ENCODE peak calls at places on chromosomes 5 and 9, in five cellular contexts. Z, O, R, L and P are unnamed samples.

GRCh38 chr9:1125741-1126140 is 75.6 kb downstream of the DMRT2 start:
- DNase-seq in L (peak; percentile 10), Z (no peak), R (peak; percentile 54), O (no peak), P (no peak)

GRCh38 chr5:74935752-74936091 is 69.5 kb upstream of the FAM169A start:
- DNase-seq in L (no peak), O (no peak), R (no peak), Z (no peak), P (no peak)

GRCh38 chr9:37976714-37977477 is 73.0 kb upstream of the SLC25A51 start:
- DNase-seq in L (peak; percentile 97), Z (no peak), O (no peak), R (peak; percentile 62), P (no peak)

GRCh38 chr5:150734579-150735384 is 24.0 kb downstream of the DCTN4 start:
- DNase-seq in O (peak; percentile 57), L (no peak), Z (peak; percentile 36), R (no peak), P (no peak)

GRCh38 chr5:159616967-159617366 is 286.7 kb upstream of the IL12B start:
- DNase-seq in Z (no peak), O (no peak), R (peak; percentile 30), L (peak; percentile 59), P (no peak)

GRCh38 chr5:133713746-133714145 is 101.4 kb upstream of the FSTL4 start:
- DNase-seq in Z (no peak), O (no peak), L (peak; percentile 37), R (no peak), P (no peak)

GRCh38 chr5:150302301-150303069 is at the start of gene ARSI:
- DNase-seq in O (peak; percentile 34), L (no peak), Z (peak; percentile 42), R (no peak), P (no peak)

GRCh38 chr5:24643880-24644279 is 898 bp downstream of the CDH10 start:
- DNase-seq in R (no peak), L (no peak), Z (no peak), O (no peak), P (no peak)

GRCh38 chr5:14325369-14325768 is 182.2 kb downstream of the TRIO start:
- DNase-seq in Z (no peak), R (no peak), L (peak; percentile 60), O (no peak), P (no peak)

GRCh38 chr5:169904059-169904458 is 76.2 kb downstream of the INSYN2B start:
- DNase-seq in Z (no peak), R (no peak), O (no peak), L (peak; percentile 59), P (no peak)

GRCh38 chr9:75197521-75197920 is 109.2 kb downstream of the OSTF1 start:
- DNase-seq in O (no peak), R (no peak), L (peak; percentile 23), Z (no peak), P (no peak)

GRCh38 chr5:154287136-154287535 is 96.6 kb downstream of the GALNT10 start:
- DNase-seq in Z (peak; percentile 78), L (peak; percentile 94), R (no peak), O (no peak), P (no peak)

GRCh38 chr5:148145916-148146315 is 22.4 kb upstream of the SPINK14 start:
- DNase-seq in R (peak; percentile 73), Z (peak; percentile 75), L (peak; percentile 20), O (no peak), P (no peak)

GRCh38 chr5:169577966-169578365 is 5.6 kb upstream of the SPDL1 start:
- DNase-seq in Z (no peak), R (no peak), O (no peak), L (peak; percentile 50), P (no peak)

DNA sequence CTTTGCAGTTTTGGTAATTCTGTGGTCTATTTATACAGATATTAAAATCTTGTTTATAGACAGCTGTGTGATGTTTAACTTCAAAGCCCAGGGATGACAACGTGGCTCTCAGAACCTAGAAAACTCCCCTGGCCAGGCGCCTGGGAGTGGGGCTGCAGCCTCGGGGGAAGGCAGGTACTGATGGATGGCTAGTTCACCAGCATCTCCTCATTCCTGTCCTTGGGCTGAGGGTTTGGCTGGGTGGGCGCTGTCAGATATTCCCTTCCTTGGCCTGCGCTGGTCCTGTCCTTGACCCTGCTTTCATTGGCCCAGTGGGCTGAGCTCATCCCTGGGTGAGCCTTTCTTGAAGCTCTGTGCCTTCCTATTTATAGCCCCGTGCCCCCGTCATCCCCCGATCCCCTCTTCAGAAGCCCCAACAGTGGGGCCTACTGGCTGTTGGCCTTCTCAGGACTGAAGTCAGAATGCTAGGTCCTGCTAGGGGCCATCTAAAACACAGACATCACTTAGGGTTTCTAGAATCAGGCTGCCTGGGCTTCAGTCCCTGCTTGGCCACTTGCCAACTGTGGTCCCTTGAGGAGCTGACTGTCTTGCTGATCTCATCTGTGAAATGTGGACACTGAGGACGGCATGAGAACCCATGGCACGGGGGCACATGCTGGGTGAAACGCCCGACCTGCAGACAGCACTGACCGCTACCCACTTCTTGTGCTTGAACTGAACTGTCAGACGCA is 20.9 kb downstream of the SH3GLB2 start:
- DNase-seq in O (peak; percentile 62), Z (no peak), L (no peak), R (no peak), P (no peak)
- H3K27ac ChIP-seq in O (peak overlapping the region; percentile 60), Z (no peak overlapping the region), L (no peak overlapping the region), R (no peak overlapping the region), P (peak overlapping the region; percentile 85)

GRCh38 chr5:72602696-72603685 is 95.8 kb upstream of the ZNF366 start:
- DNase-seq in Z (no peak), O (no peak), R (no peak), L (no peak), P (no peak)
- H3K27ac ChIP-seq in Z (no peak overlapping the region), O (no peak overlapping the region), R (no peak overlapping the region), L (no peak overlapping the region), P (peak overlapping the region; percentile 82)

DNA sequence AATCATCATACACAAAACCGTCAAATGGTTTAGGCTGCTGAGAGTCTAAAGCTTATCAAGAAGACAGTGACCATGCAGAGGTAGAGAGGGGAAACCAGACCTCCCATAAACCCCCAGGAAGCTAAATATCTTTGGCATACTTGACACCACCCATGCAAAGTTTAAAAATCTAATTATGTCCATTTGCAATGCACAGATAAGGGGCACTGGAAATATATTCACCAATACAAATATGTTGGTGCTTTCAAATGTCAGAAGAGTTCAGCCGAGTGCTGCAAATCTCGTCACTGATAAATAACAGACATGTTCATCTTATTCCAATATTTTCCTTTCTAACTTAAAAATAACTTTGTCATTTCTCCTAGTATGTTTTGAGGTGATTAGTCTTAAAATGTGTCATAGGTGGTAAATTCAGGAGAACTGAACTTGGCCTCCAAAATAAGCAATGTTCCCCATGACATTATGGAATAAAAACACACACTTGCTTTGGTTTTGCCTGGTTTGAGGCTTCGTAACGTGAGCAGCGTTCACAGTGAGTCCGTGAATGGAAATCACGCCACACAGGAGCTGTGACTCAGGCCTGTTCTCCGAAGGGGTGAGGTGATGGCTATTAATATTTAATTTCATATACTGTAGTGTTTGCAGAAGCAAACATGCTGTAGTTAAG is 182.2 kb downstream of the AOPEP start:
- DNase-seq in O (no peak), Z (no peak), L (no peak), R (no peak), P (no peak)
- H3K27ac ChIP-seq in O (peak overlapping the region; percentile 68), Z (no peak overlapping the region), L (peak overlapping the region; percentile 57), R (no peak overlapping the region), P (peak overlapping the region; percentile 95)

GRCh38 chr5:175519006-175519405 is 40.6 kb downstream of the SFXN1 start:
- DNase-seq in R (no peak), Z (no peak), L (no peak), O (no peak), P (no peak)

GRCh38 chr5:175520321-175520720 is 42.0 kb downstream of the SFXN1 start:
- DNase-seq in L (no peak), Z (no peak), O (no peak), R (no peak), P (no peak)

GRCh38 chr5:175517824-175518450 is 39.6 kb downstream of the SFXN1 start:
- DNase-seq in O (no peak), R (no peak), L (peak; percentile 96), Z (no peak), P (no peak)

GRCh38 chr5:175513726-175514125 is 35.4 kb downstream of the SFXN1 start:
- DNase-seq in L (no peak), Z (no peak), R (no peak), O (no peak), P (no peak)

GRCh38 chr5:175516933-175517823 is 38.8 kb downstream of the SFXN1 start:
- DNase-seq in Z (no peak), O (no peak), R (no peak), L (no peak), P (peak; percentile 36)
- H3K27ac ChIP-seq in Z (no peak overlapping the region), O (no peak overlapping the region), R (peak overlapping the region; percentile 59), L (peak overlapping the region; percentile 81), P (peak overlapping the region; percentile 72)

DNA sequence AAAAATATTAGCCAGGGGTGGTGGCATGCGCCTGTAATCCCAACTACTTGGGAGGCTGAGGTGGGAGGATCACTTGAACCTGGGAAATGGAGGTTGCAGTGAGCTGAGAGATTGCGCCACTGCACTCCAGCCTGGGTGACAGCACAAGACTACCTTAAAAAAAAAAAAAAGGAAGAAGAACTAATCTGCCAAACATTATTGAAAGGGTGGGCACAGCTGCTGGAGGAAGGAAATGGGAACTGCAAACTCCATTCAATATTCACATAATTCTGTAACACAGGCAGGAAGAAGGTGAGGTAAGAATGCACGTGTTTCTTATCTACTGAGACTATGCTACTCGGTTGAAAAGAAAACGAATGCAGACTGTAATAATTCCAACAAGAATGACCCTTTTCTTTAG is 121.1 kb upstream of the GNA14 start:
- DNase-seq in O (no peak), R (no peak), Z (no peak), L (no peak), P (no peak)
- H3K27ac ChIP-seq in O (peak overlapping the region; percentile 61), R (no peak overlapping the region), Z (no peak overlapping the region), L (no peak overlapping the region), P (peak overlapping the region; percentile 95)